ENCODE peak calls at places on chromosomes 3 and 15, in nine cellular contexts. B is HCT116, S is neuronal stem cell, M is hepatocyte, Z is left ventricle myocardium inferior, D is aorta, Q is A549, E is GM12878, A is right lobe of liver. P is an unnamed sample.
A peak's percentile ranks its signal among the peaks of the same experiment; 100 is the strongest.

GRCh38 chr15:69729167-69729748 is 276.6 kb downstream of the RPLP1 start:
- DNase-seq in A (peak; percentile 41), D (no peak), S (no peak), Z (peak; percentile 29), Q (no peak), E (no peak), M (peak; percentile 27), B (peak; percentile 18), P (peak; percentile 58)

GRCh38 chr3:47404955-47405790 is 24.4 kb downstream of the PTPN23 start:
- DNase-seq in B (no peak), S (no peak), Q (no peak), E (no peak), A (no peak), D (no peak), M (no peak), Z (peak; percentile 52), P (no peak)

GRCh38 chr3:174862101-174862500 is 3.0 kb downstream of the NAALADL2 start:
- DNase-seq in B (peak; percentile 51), D (no peak), S (no peak), Z (no peak), A (no peak), Q (peak; percentile 32), M (peak; percentile 43), E (no peak), P (no peak)

GRCh38 chr15:29681486-29681845 is 140.8 kb downstream of the TJP1 start:
- DNase-seq in Z (no peak), M (no peak), D (no peak), B (no peak), E (no peak), A (no peak), Q (no peak), S (no peak), P (no peak)

GRCh38 chr3:161348791-161349400 is 22.4 kb downstream of the SPTSSB start:
- DNase-seq in Q (no peak), M (no peak), B (peak; percentile 40), S (no peak), A (no peak), E (no peak), D (no peak), Z (no peak), P (no peak)

GRCh38 chr15:48493084-48493762 is 152.3 kb downstream of the FBN1 start:
- DNase-seq in B (no peak), E (no peak), S (no peak), Q (no peak), Z (no peak), D (no peak), M (no peak), A (no peak), P (no peak)

GRCh38 chr3:69410301-69410700 is 24.4 kb upstream of the FRMD4B start:
- DNase-seq in Z (peak; percentile 67), A (peak; percentile 43), E (peak; percentile 61), D (peak; percentile 79), M (peak; percentile 75), S (no peak), Q (peak; percentile 60), B (peak; percentile 51), P (peak; percentile 66)

GRCh38 chr3:126509565-126510322 is 7.8 kb downstream of the UROC1 start:
- DNase-seq in B (no peak), A (peak; percentile 19), E (no peak), D (peak; percentile 68), M (no peak), S (no peak), Z (no peak), Q (no peak), P (peak; percentile 31)

GRCh38 chr3:127204841-127205582 is 12.1 kb downstream of the PRR23E start:
- DNase-seq in Q (no peak), M (no peak), B (no peak), S (no peak), D (no peak), E (no peak), A (no peak), Z (no peak), P (no peak)

GRCh38 chr3:117398166-117398954 is 688.8 kb downstream of the TUSC7 start:
- DNase-seq in Z (no peak), M (no peak), S (peak; percentile 23), B (no peak), E (no peak), D (no peak), Q (no peak), A (no peak), P (no peak)

GRCh38 chr3:22734207-22734606 is 468.9 kb upstream of the UBE2E2 start:
- DNase-seq in S (no peak), A (no peak), Q (no peak), M (no peak), D (no peak), E (no peak), B (no peak), Z (no peak), P (no peak)

GRCh38 chr15:63236272-63236671 is 41.1 kb upstream of the APH1B start:
- DNase-seq in Q (peak; percentile 41), A (no peak), Z (no peak), M (no peak), E (no peak), D (no peak), S (no peak), B (no peak), P (no peak)

GRCh38 chr3:54079314-54079713 is 43.0 kb upstream of the CACNA2D3 start:
- DNase-seq in B (no peak), E (no peak), Q (no peak), A (no peak), S (no peak), M (no peak), D (no peak), Z (no peak), P (no peak)
- H3K4me3 ChIP-seq in B (no peak overlapping the region), E (no peak overlapping the region), Q (no peak overlapping the region), A (no peak overlapping the region), S (no peak overlapping the region), M (no peak overlapping the region), D (no peak overlapping the region), Z (no peak overlapping the region), P (no peak overlapping the region)

GRCh38 chr15:23403550-23403949 is 43.5 kb downstream of the GOLGA6L2 start:
- DNase-seq in E (no peak), S (no peak), D (no peak), A (no peak), Z (peak; percentile 42), B (no peak), Q (no peak), M (no peak), P (no peak)
- H3K27ac ChIP-seq in E (no peak overlapping the region), S (no peak overlapping the region), D (peak overlapping the region; percentile 100), A (no peak overlapping the region), Z (peak overlapping the region; percentile 91), B (no peak overlapping the region), Q (no peak overlapping the region), M (no peak overlapping the region), P (no peak overlapping the region)

GRCh38 chr3:73490453-73491311 is 134.1 kb downstream of the PDZRN3 start:
- DNase-seq in M (no peak), A (no peak), B (no peak), Z (peak; percentile 47), S (no peak), Q (no peak), D (no peak), E (no peak), P (peak; percentile 51)
- H3K4me1 ChIP-seq in M (peaks cover 10% of the 10 kb centered on the region), A (no peaks in the 10 kb centered on the region), B (no peaks in the 10 kb centered on the region), Z (peaks cover 99% of the 10 kb centered on the region), S (peaks cover 4% of the 10 kb centered on the region), Q (no peaks in the 10 kb centered on the region), D (peaks cover 12% of the 10 kb centered on the region), E (peaks cover 2% of the 10 kb centered on the region), P (peaks cover 33% of the 10 kb centered on the region)

DNA sequence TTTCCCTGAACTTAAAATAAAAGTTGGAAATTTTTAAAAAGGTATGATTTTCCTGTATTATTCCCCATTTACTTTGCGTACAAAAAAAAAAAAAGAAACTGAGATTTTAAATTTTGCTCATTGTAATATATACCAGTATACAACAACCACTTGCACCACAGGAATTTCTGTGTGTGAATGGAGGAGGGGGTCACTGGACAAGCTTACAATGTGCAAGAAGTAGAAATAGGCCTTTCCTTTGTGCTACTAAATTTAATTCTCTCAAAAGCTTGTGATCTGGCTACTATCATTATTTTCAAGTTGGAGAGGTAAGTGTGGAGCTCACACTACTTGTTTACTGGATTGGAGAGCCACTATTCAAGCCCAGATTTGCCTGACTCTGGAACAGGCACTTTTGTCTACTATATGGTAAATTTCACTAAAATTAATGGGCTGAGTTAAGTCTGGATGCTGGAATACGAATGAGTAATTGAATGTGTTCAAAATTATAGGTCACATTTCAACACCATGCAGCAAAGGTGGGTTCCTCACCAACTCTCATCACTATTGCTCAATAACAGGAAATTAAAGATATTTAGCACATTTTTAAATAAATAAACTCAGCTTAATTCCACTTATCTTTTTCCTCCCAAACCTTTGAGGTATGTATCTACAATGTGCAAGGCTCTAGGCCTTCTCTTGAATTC is 148.0 kb upstream of the MBNL1 start:
- DNase-seq in D (no peak), Z (no peak), B (no peak), A (no peak), Q (no peak), M (no peak), S (no peak), E (no peak), P (no peak)
- H3K4me3 ChIP-seq in D (no peak overlapping the region), Z (no peak overlapping the region), B (no peak overlapping the region), A (no peak overlapping the region), Q (no peak overlapping the region), M (no peak overlapping the region), S (no peak overlapping the region), E (no peak overlapping the region), P (no peak overlapping the region)

GRCh38 chr3:133756716-133757694 is 10.8 kb downstream of the TF start:
- DNase-seq in Q (no peak), B (no peak), M (no peak), S (no peak), Z (no peak), D (no peak), E (no peak), A (no peak), P (no peak)
- H3K27ac ChIP-seq in Q (no peak overlapping the region), B (no peak overlapping the region), M (no peak overlapping the region), S (no peak overlapping the region), Z (no peak overlapping the region), D (no peak overlapping the region), E (no peak overlapping the region), A (no peak overlapping the region), P (no peak overlapping the region)

P was measured in lower lobe of right lung.